ENCODE peak calls at places on chromosomes 11 and 22, in nine cellular contexts. O, P, F, U, L, W, B, G and Q are unnamed samples.

GRCh38 chr11:73577496-73577917 is 20.4 kb downstream of the FAM168A start:
- DNase-seq in F (no peak), P (peak; percentile 78), G (no peak), U (no peak), O (no peak), B (no peak), L (no peak), W (no peak), Q (no peak)

GRCh38 chr11:63536669-63537292 is at the start of gene PLAAT4:
- DNase-seq in O (no peak), F (no peak), L (no peak), W (peak; percentile 78), G (peak; percentile 28), U (peak; percentile 64), B (peak; percentile 74), P (peak; percentile 58), Q (peak; percentile 19)

GRCh38 chr22:19875531-19876313 is 21.0 kb upstream of the GNB1L start:
- DNase-seq in B (peak; percentile 42), W (peak; percentile 59), G (no peak), L (peak; percentile 71), U (peak; percentile 30), P (no peak), F (no peak), O (no peak), Q (no peak)

GRCh38 chr11:93528757-93529639 is 14.2 kb downstream of the SMCO4 start:
- DNase-seq in F (no peak), W (no peak), L (no peak), O (peak; percentile 58), B (no peak), P (no peak), G (peak; percentile 28), U (no peak), Q (no peak)

GRCh38 chr22:50506611-50507420 is 686 bp downstream of the LMF2 start:
- DNase-seq in F (no peak), W (peak; percentile 82), O (no peak), G (no peak), L (no peak), B (no peak), P (no peak), U (peak; percentile 55), Q (no peak)

GRCh38 chr22:36081023-36081431 is 52.4 kb upstream of the RBFOX2 start:
- DNase-seq in U (no peak), P (peak; percentile 98), B (no peak), W (peak; percentile 88), L (no peak), O (no peak), F (no peak), G (no peak), Q (peak; percentile 27)

GRCh38 chr11:125402436-125402835 is 93.6 kb downstream of the FEZ1 start:
- DNase-seq in B (no peak), P (peak; percentile 73), O (no peak), W (no peak), U (no peak), F (no peak), L (no peak), G (no peak), Q (no peak)

GRCh38 chr22:48807155-48807554 is 1020.5 kb downstream of the BRD1 start:
- DNase-seq in B (no peak), L (no peak), U (no peak), G (no peak), W (no peak), P (no peak), F (no peak), O (no peak), Q (no peak)

GRCh38 chr11:48082771-48083170 is 102.4 kb downstream of the PTPRJ start:
- DNase-seq in L (no peak), O (no peak), G (no peak), B (peak; percentile 11), F (no peak), P (no peak), U (no peak), W (no peak), Q (no peak)

GRCh38 chr11:48080301-48080861 is 100.0 kb downstream of the PTPRJ start:
- DNase-seq in P (no peak), W (no peak), B (peak; percentile 15), G (no peak), F (no peak), O (no peak), U (no peak), L (no peak), Q (no peak)

GRCh38 chr11:48085688-48086087 is 105.3 kb downstream of the PTPRJ start:
- DNase-seq in L (no peak), F (no peak), B (no peak), P (no peak), G (no peak), W (no peak), O (no peak), U (no peak), Q (no peak)

GRCh38 chr11:48081151-48082010 is 101.0 kb downstream of the PTPRJ start:
- DNase-seq in P (peak; percentile 59), F (no peak), B (peak; percentile 48), W (peak; percentile 78), U (no peak), O (peak; percentile 86), L (peak; percentile 84), G (peak; percentile 69), Q (peak; percentile 87)

GRCh38 chr11:48083427-48083826 is 103.1 kb downstream of the PTPRJ start:
- DNase-seq in P (peak; percentile 13), U (no peak), L (no peak), B (peak; percentile 23), F (no peak), W (no peak), O (no peak), G (no peak), Q (no peak)
- TF ChIP-seq POLR2A in P (no peak), U (no peak), L (no peak), B (no peak), F (no peak), W (no peak), O (no peak), G (no peak), Q (no peak)

DNA sequence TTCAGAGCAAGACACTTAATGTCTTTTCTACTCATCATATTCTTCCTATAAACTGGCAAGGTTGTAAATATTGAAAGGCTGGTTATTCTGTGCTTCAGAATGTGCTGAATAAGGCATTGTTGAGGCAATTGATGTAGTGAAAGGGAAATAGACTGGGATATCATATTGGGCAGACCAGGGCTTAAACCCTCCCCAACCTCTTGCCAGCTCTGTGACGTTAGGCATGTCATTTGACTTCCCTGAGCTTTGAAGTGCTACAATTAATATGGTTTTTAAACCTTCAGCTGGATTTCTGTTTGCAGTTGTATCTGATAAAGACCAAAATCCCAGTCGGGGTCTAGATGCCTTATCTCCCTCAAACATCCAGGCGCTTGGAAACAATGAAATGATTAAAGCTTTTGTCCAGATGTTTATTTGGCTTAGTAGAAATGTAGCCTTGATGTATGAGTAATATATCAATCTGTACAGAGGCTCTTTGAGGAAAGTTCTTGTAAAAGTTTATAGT is 208.1 kb downstream of the DBX1 start:
- DNase-seq in W (no peak), P (no peak), L (no peak), U (no peak), O (no peak), F (no peak), G (no peak), B (no peak), Q (no peak)
- TF ChIP-seq POLR2A in W (no peak), P (no peak), L (no peak), U (no peak), O (no peak), F (no peak), G (no peak), B (no peak), Q (no peak)

GRCh38 chr11:65898656-65899355 is 1.4 kb downstream of the FOSL1 start:
- DNase-seq in P (no peak), O (no peak), G (no peak), L (no peak), B (no peak), U (no peak), W (no peak), F (no peak), Q (no peak)
- TF ChIP-seq POLR2A in P (no peak), O (no peak), G (no peak), L (no peak), B (no peak), U (no peak), W (no peak), F (no peak), Q (peak; percentile 49)

DNA sequence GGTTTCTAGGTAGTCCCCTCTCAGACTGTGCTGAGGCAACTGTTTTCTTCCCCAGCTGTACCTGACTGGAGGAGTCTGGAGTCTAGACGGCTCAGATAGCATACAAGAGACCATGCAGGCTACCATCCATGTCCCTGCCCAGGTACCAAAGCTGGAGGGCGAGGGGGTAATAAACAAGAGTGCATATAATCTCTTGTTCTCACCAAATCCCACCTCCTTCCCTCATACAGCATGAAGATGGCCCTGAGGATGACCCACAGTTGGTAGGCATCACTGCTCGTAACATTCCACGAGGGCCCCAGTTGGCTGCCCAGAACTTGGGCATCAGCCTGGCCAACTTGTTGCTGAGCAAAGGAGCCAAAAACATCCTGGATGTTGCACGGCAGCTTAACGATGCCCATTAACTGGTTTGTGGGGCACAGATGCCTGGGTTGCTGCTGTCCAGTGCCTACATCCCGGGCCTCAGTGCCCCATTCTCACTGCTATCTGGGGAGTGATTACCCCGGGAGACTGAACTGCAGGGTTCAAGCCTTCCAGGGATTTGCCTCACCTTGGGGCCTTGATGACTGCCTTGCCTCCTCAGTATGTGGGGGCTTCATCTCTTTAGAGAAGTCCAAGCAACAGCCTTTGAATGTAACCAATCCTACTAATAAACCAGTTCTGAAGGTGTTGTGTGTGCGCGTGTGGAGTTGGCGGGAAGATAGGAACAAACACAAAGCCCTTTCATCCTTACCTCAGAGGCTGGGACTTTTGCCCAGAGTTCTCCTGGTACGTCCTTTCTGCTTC is 8.4 kb downstream of the HMBS start:
- DNase-seq in W (peak; percentile 59), P (peak; percentile 42), B (no peak), G (peak; percentile 67), U (no peak), O (no peak), L (no peak), F (no peak), Q (no peak)
- TF ChIP-seq POLR2A in W (no peak), P (no peak), B (no peak), G (no peak), U (no peak), O (no peak), L (no peak), F (no peak), Q (no peak)

DNA sequence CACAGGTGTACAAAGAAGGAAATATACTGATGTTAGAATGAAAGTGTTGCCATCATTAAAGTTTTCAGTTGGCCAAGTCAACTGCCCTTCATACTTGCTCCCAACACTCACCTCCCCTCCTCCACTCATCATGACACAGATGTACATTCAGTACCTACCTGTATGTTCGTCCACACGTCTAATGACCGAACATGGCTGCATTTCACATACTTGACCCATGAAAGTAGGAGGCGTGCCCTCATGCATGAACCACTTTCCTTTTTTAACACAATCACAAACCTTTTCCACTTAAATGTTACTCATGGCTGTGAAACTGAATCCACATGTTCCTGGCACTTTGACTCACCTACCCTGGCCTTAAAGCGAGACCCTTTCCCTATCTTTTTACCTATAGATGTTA is 3.2 kb upstream of the BUD13 start:
- DNase-seq in B (no peak), L (no peak), P (no peak), W (no peak), G (no peak), U (no peak), O (no peak), F (no peak), Q (no peak)
- TF ChIP-seq POLR2A in B (no peak), L (no peak), P (no peak), W (no peak), G (no peak), U (no peak), O (no peak), F (no peak), Q (no peak)